ENCODE peak calls at places on chromosome 10, in seven cellular contexts. One of them, this sample, is unnamed.

GRCh38 chr10:103458720-103459119 is at the start of gene CALHM1:
- DNase-seq in hypothalamus: no peak
- DNase-seq in left cardiac atrium: no peak
- DNase-seq in T follicular helper cell: no peak
- DNase-seq in HT1080: no peak
- DNase-seq in SHP77: peak; percentile 83
- DNase-seq in LNCaP clone FGC: no peak
- DNase-seq in this sample: no peak

GRCh38 chr10:101388671-101389276 is 34.8 kb downstream of the BTRC start:
- DNase-seq in hypothalamus: no peak
- DNase-seq in left cardiac atrium: no peak
- DNase-seq in T follicular helper cell: no peak
- DNase-seq in HT1080: no peak
- DNase-seq in SHP77: no peak
- DNase-seq in LNCaP clone FGC: no peak
- DNase-seq in this sample: no peak

GRCh38 chr10:105793071-105793470 is 1152.0 kb downstream of the SORCS3 start:
- DNase-seq in hypothalamus: no peak
- DNase-seq in left cardiac atrium: no peak
- DNase-seq in T follicular helper cell: no peak
- DNase-seq in HT1080: peak; percentile 97
- DNase-seq in SHP77: no peak
- DNase-seq in LNCaP clone FGC: no peak
- DNase-seq in this sample: no peak

GRCh38 chr10:21496285-21497176 is 29.0 kb downstream of the SKIDA1 start:
- DNase-seq in hypothalamus: peak; percentile 63
- DNase-seq in left cardiac atrium: peak; percentile 52
- DNase-seq in T follicular helper cell: no peak
- DNase-seq in HT1080: peak; percentile 37
- DNase-seq in SHP77: peak; percentile 28
- DNase-seq in LNCaP clone FGC: no peak
- DNase-seq in this sample: peak; percentile 62

GRCh38 chr10:77004917-77005564 is 632.6 kb downstream of the KCNMA1 start:
- DNase-seq in hypothalamus: no peak
- DNase-seq in left cardiac atrium: no peak
- DNase-seq in T follicular helper cell: no peak
- DNase-seq in HT1080: peak; percentile 34
- DNase-seq in SHP77: peak; percentile 21
- DNase-seq in LNCaP clone FGC: peak; percentile 10
- DNase-seq in this sample: no peak

GRCh38 chr10:114395361-114396022 is 8.8 kb downstream of the AFAP1L2 start:
- DNase-seq in hypothalamus: no peak
- DNase-seq in left cardiac atrium: no peak
- DNase-seq in T follicular helper cell: no peak
- DNase-seq in HT1080: no peak
- DNase-seq in SHP77: no peak
- DNase-seq in LNCaP clone FGC: no peak
- DNase-seq in this sample: no peak

GRCh38 chr10:123559823-123560092 is 106.4 kb upstream of the GPR26 start:
- DNase-seq in hypothalamus: no peak
- DNase-seq in left cardiac atrium: no peak
- DNase-seq in T follicular helper cell: no peak
- DNase-seq in HT1080: no peak
- DNase-seq in SHP77: no peak
- DNase-seq in LNCaP clone FGC: no peak
- DNase-seq in this sample: no peak

GRCh38 chr10:47360419-47361040 is 12.4 kb downstream of the RBP3 start:
- DNase-seq in hypothalamus: no peak
- DNase-seq in left cardiac atrium: no peak
- DNase-seq in T follicular helper cell: no peak
- DNase-seq in HT1080: peak; percentile 28
- DNase-seq in SHP77: no peak
- DNase-seq in LNCaP clone FGC: no peak
- DNase-seq in this sample: no peak

GRCh38 chr10:3865565-3865964 is 80.6 kb upstream of the KLF6 start:
- DNase-seq in hypothalamus: no peak
- DNase-seq in left cardiac atrium: no peak
- DNase-seq in T follicular helper cell: no peak
- DNase-seq in HT1080: no peak
- DNase-seq in SHP77: no peak
- DNase-seq in LNCaP clone FGC: no peak
- DNase-seq in this sample: no peak

GRCh38 chr10:96292971-96293909 is 11.0 kb upstream of the DNTT start:
- DNase-seq in hypothalamus: no peak
- DNase-seq in left cardiac atrium: no peak
- DNase-seq in T follicular helper cell: no peak
- DNase-seq in HT1080: no peak
- DNase-seq in SHP77: peak; percentile 3
- DNase-seq in LNCaP clone FGC: peak; percentile 43
- DNase-seq in this sample: no peak

GRCh38 chr10:104267721-104268690 is 978 bp upstream of the GSTO2 start:
- DNase-seq in hypothalamus: no peak
- DNase-seq in left cardiac atrium: no peak
- DNase-seq in T follicular helper cell: no peak
- DNase-seq in HT1080: peak; percentile 18
- DNase-seq in SHP77: no peak
- DNase-seq in LNCaP clone FGC: no peak
- DNase-seq in this sample: peak; percentile 70

This sample was measured in activated CD4-positive, alpha-beta T cell treated with anti-CD3 and anti-CD28 coated beads, Interleukin-2, amount 50 U/mL, for 48 hours.